ENCODE peak calls at places on chromosome 16, in six cellular contexts. One of them, this sample, is unnamed.

GRCh38 chr16:68232335-68232734 is 3.6 kb downstream of the ESRP2 start:
- DNase-seq in body of pancreas: peak; percentile 21
- DNase-seq in NCI-H2171 treated with DMSO at 0.1 percent for 48 hours: no peak
- DNase-seq in caudate nucleus: no peak
- DNase-seq in left ventricle myocardium superior: no peak
- DNase-seq in RKO: no peak
- DNase-seq in this sample: no peak

GRCh38 chr16:19001788-19002187 is 18.1 kb downstream of the TMC7 start:
- DNase-seq in left ventricle myocardium superior: no peak
- DNase-seq in body of pancreas: peak; percentile 20
- DNase-seq in NCI-H2171 treated with DMSO at 0.1 percent for 48 hours: no peak
- DNase-seq in caudate nucleus: peak; percentile 3
- DNase-seq in RKO: no peak
- DNase-seq in this sample: no peak

GRCh38 chr16:86287641-86288201 is 222.6 kb upstream of the FOXF1 start:
- DNase-seq in NCI-H2171 treated with DMSO at 0.1 percent for 48 hours: no peak
- DNase-seq in left ventricle myocardium superior: no peak
- DNase-seq in body of pancreas: no peak
- DNase-seq in caudate nucleus: no peak
- DNase-seq in RKO: no peak
- DNase-seq in this sample: no peak

GRCh38 chr16:51430716-51431369 is 279.8 kb upstream of the SALL1 start:
- DNase-seq in NCI-H2171 treated with DMSO at 0.1 percent for 48 hours: no peak
- DNase-seq in caudate nucleus: no peak
- DNase-seq in RKO: no peak
- DNase-seq in left ventricle myocardium superior: no peak
- DNase-seq in body of pancreas: no peak
- DNase-seq in this sample: no peak

GRCh38 chr16:66036162-66036561 is 330.3 kb upstream of the CDH5 start:
- DNase-seq in caudate nucleus: no peak
- DNase-seq in RKO: no peak
- DNase-seq in body of pancreas: no peak
- DNase-seq in NCI-H2171 treated with DMSO at 0.1 percent for 48 hours: no peak
- DNase-seq in left ventricle myocardium superior: no peak
- DNase-seq in this sample: no peak

GRCh38 chr16:68997564-68997963 is 107.9 kb upstream of the HAS3 start:
- DNase-seq in NCI-H2171 treated with DMSO at 0.1 percent for 48 hours: no peak
- DNase-seq in body of pancreas: no peak
- DNase-seq in RKO: no peak
- DNase-seq in left ventricle myocardium superior: no peak
- DNase-seq in caudate nucleus: no peak
- DNase-seq in this sample: no peak

GRCh38 chr16:3022697-3023414 is 886 bp downstream of the HCFC1R1 start:
- DNase-seq in RKO: no peak
- DNase-seq in NCI-H2171 treated with DMSO at 0.1 percent for 48 hours: peak; percentile 14
- DNase-seq in body of pancreas: no peak
- DNase-seq in caudate nucleus: no peak
- DNase-seq in left ventricle myocardium superior: no peak
- DNase-seq in this sample: no peak

GRCh38 chr16:88382491-88383400 is at the start of gene ZNF469:
- DNase-seq in body of pancreas: no peak
- DNase-seq in NCI-H2171 treated with DMSO at 0.1 percent for 48 hours: no peak
- DNase-seq in caudate nucleus: no peak
- DNase-seq in left ventricle myocardium superior: peak; percentile 57
- DNase-seq in RKO: no peak
- DNase-seq in this sample: no peak

GRCh38 chr16:71430744-71431143 is 11.1 kb downstream of the TLE7 start:
- DNase-seq in RKO: no peak
- DNase-seq in body of pancreas: no peak
- DNase-seq in NCI-H2171 treated with DMSO at 0.1 percent for 48 hours: no peak
- DNase-seq in left ventricle myocardium superior: no peak
- DNase-seq in caudate nucleus: no peak
- DNase-seq in this sample: no peak

GRCh38 chr16:83159049-83159448 is 532.3 kb downstream of the CDH13 start:
- DNase-seq in caudate nucleus: no peak
- DNase-seq in RKO: no peak
- DNase-seq in NCI-H2171 treated with DMSO at 0.1 percent for 48 hours: no peak
- DNase-seq in body of pancreas: no peak
- DNase-seq in left ventricle myocardium superior: no peak
- DNase-seq in this sample: no peak

GRCh38 chr16:58503863-58504688 is 4.1 kb downstream of the NDRG4 start:
- DNase-seq in left ventricle myocardium superior: no peak
- DNase-seq in NCI-H2171 treated with DMSO at 0.1 percent for 48 hours: no peak
- DNase-seq in RKO: no peak
- DNase-seq in body of pancreas: no peak
- DNase-seq in caudate nucleus: no peak
- DNase-seq in this sample: no peak

GRCh38 chr16:88790312-88791150 is 5.5 kb upstream of the PIEZO1 start:
- DNase-seq in RKO: no peak
- DNase-seq in caudate nucleus: no peak
- DNase-seq in left ventricle myocardium superior: peak; percentile 69
- DNase-seq in NCI-H2171 treated with DMSO at 0.1 percent for 48 hours: no peak
- DNase-seq in body of pancreas: no peak
- DNase-seq in this sample: no peak

GRCh38 chr16:48203974-48204824 is 39.9 kb upstream of the LONP2 start:
- DNase-seq in caudate nucleus: no peak
- DNase-seq in RKO: no peak
- DNase-seq in left ventricle myocardium superior: no peak
- DNase-seq in body of pancreas: peak; percentile 67
- DNase-seq in NCI-H2171 treated with DMSO at 0.1 percent for 48 hours: no peak
- DNase-seq in this sample: no peak

GRCh38 chr16:72240949-72241348 is 69.0 kb upstream of the PMFBP1 start:
- DNase-seq in left ventricle myocardium superior: no peak
- DNase-seq in RKO: no peak
- DNase-seq in caudate nucleus: no peak
- DNase-seq in body of pancreas: no peak
- DNase-seq in NCI-H2171 treated with DMSO at 0.1 percent for 48 hours: no peak
- DNase-seq in this sample: no peak

GRCh38 chr16:84699147-84699711 is 571 bp upstream of the USP10 start:
- DNase-seq in left ventricle myocardium superior: no peak
- DNase-seq in RKO: peak; percentile 7
- DNase-seq in NCI-H2171 treated with DMSO at 0.1 percent for 48 hours: no peak
- DNase-seq in caudate nucleus: no peak
- DNase-seq in body of pancreas: no peak
- DNase-seq in this sample: no peak

GRCh38 chr16:4574919-4575705 is 19.0 kb downstream of the C16orf96 start:
- DNase-seq in left ventricle myocardium superior: no peak
- DNase-seq in RKO: no peak
- DNase-seq in caudate nucleus: no peak
- DNase-seq in body of pancreas: peak; percentile 92
- DNase-seq in NCI-H2171 treated with DMSO at 0.1 percent for 48 hours: no peak
- DNase-seq in this sample: no peak

GRCh38 chr16:23294260-23294659 is 7.8 kb upstream of the SCNN1B start:
- DNase-seq in NCI-H2171 treated with DMSO at 0.1 percent for 48 hours: no peak
- DNase-seq in RKO: no peak
- DNase-seq in body of pancreas: no peak
- DNase-seq in caudate nucleus: no peak
- DNase-seq in left ventricle myocardium superior: no peak
- DNase-seq in this sample: no peak

GRCh38 chr16:83606486-83607030 is 201.2 kb upstream of the HSBP1 start:
- DNase-seq in caudate nucleus: no peak
- DNase-seq in left ventricle myocardium superior: no peak
- DNase-seq in NCI-H2171 treated with DMSO at 0.1 percent for 48 hours: no peak
- DNase-seq in body of pancreas: no peak
- DNase-seq in RKO: no peak
- DNase-seq in this sample: no peak

GRCh38 chr16:309476-309875 is 26.5 kb downstream of the PDIA2 start:
- DNase-seq in NCI-H2171 treated with DMSO at 0.1 percent for 48 hours: no peak
- DNase-seq in left ventricle myocardium superior: no peak
- DNase-seq in body of pancreas: no peak
- DNase-seq in RKO: no peak
- DNase-seq in caudate nucleus: no peak
- DNase-seq in this sample: no peak

GRCh38 chr16:85169333-85170065 is 57.2 kb upstream of the CIBAR2 start:
- DNase-seq in RKO: peak; percentile 38
- DNase-seq in NCI-H2171 treated with DMSO at 0.1 percent for 48 hours: no peak
- DNase-seq in body of pancreas: peak; percentile 39
- DNase-seq in caudate nucleus: no peak
- DNase-seq in left ventricle myocardium superior: peak; percentile 51
- DNase-seq in this sample: no peak

GRCh38 chr16:89365044-89365467 is 125.3 kb downstream of the ANKRD11 start:
- DNase-seq in NCI-H2171 treated with DMSO at 0.1 percent for 48 hours: no peak
- DNase-seq in left ventricle myocardium superior: no peak
- DNase-seq in body of pancreas: no peak
- DNase-seq in caudate nucleus: no peak
- DNase-seq in RKO: no peak
- DNase-seq in this sample: no peak

GRCh38 chr16:13099822-13100221 is 198.4 kb downstream of the SHISA9 start:
- DNase-seq in left ventricle myocardium superior: no peak
- DNase-seq in caudate nucleus: no peak
- DNase-seq in body of pancreas: no peak
- DNase-seq in NCI-H2171 treated with DMSO at 0.1 percent for 48 hours: no peak
- DNase-seq in RKO: no peak
- DNase-seq in this sample: no peak

GRCh38 chr16:89505204-89506112 is 2.7 kb upstream of the SPG7 start:
- DNase-seq in body of pancreas: peak; percentile 94
- DNase-seq in left ventricle myocardium superior: peak; percentile 85
- DNase-seq in NCI-H2171 treated with DMSO at 0.1 percent for 48 hours: peak; percentile 69
- DNase-seq in RKO: peak; percentile 99
- DNase-seq in caudate nucleus: no peak
- DNase-seq in this sample: no peak

GRCh38 chr16:5870886-5871715 is 773.5 kb upstream of the EEF2KMT start:
- DNase-seq in left ventricle myocardium superior: no peak
- DNase-seq in NCI-H2171 treated with DMSO at 0.1 percent for 48 hours: no peak
- DNase-seq in caudate nucleus: no peak
- DNase-seq in RKO: no peak
- DNase-seq in body of pancreas: no peak
- DNase-seq in this sample: no peak

GRCh38 chr16:78437352-78437968 is 338.0 kb downstream of the WWOX start:
- DNase-seq in RKO: peak; percentile 32
- DNase-seq in body of pancreas: peak; percentile 27
- DNase-seq in left ventricle myocardium superior: no peak
- DNase-seq in NCI-H2171 treated with DMSO at 0.1 percent for 48 hours: peak; percentile 1
- DNase-seq in caudate nucleus: no peak
- DNase-seq in this sample: no peak

GRCh38 chr16:89923640-89924297 is 627 bp downstream of the TUBB3 start:
- DNase-seq in RKO: no peak
- DNase-seq in left ventricle myocardium superior: no peak
- DNase-seq in caudate nucleus: no peak
- DNase-seq in body of pancreas: no peak
- DNase-seq in NCI-H2171 treated with DMSO at 0.1 percent for 48 hours: peak; percentile 15
- DNase-seq in this sample: no peak

GRCh38 chr16:28126684-28127620 is 63.4 kb upstream of the GSG1L start:
- DNase-seq in caudate nucleus: no peak
- DNase-seq in left ventricle myocardium superior: no peak
- DNase-seq in NCI-H2171 treated with DMSO at 0.1 percent for 48 hours: no peak
- DNase-seq in RKO: no peak
- DNase-seq in body of pancreas: no peak
- DNase-seq in this sample: no peak

GRCh38 chr16:50146479-50147435 is 6.3 kb upstream of the TENT4B start:
- DNase-seq in left ventricle myocardium superior: no peak
- DNase-seq in caudate nucleus: no peak
- DNase-seq in NCI-H2171 treated with DMSO at 0.1 percent for 48 hours: peak; percentile 45
- DNase-seq in body of pancreas: peak; percentile 52
- DNase-seq in RKO: no peak
- DNase-seq in this sample: no peak

GRCh38 chr16:71711789-71712188 is 12.7 kb downstream of the PHLPP2 start:
- DNase-seq in caudate nucleus: no peak
- DNase-seq in body of pancreas: no peak
- DNase-seq in RKO: no peak
- DNase-seq in left ventricle myocardium superior: no peak
- DNase-seq in NCI-H2171 treated with DMSO at 0.1 percent for 48 hours: no peak
- DNase-seq in this sample: no peak

GRCh38 chr16:4402439-4403132 is 13.8 kb downstream of the CORO7 start:
- DNase-seq in caudate nucleus: peak; percentile 43
- DNase-seq in NCI-H2171 treated with DMSO at 0.1 percent for 48 hours: peak; percentile 64
- DNase-seq in RKO: peak; percentile 61
- DNase-seq in left ventricle myocardium superior: peak; percentile 93
- DNase-seq in body of pancreas: peak; percentile 84
- DNase-seq in this sample: no peak

GRCh38 chr16:24568392-24568791 is 29.0 kb downstream of the RBBP6 start:
- DNase-seq in NCI-H2171 treated with DMSO at 0.1 percent for 48 hours: peak; percentile 47
- DNase-seq in caudate nucleus: no peak
- DNase-seq in RKO: peak; percentile 19
- DNase-seq in left ventricle myocardium superior: no peak
- DNase-seq in body of pancreas: no peak
- DNase-seq in this sample: no peak

GRCh38 chr16:65318138-65318537 is 196.3 kb upstream of the CDH11 start:
- DNase-seq in left ventricle myocardium superior: no peak
- DNase-seq in RKO: no peak
- DNase-seq in NCI-H2171 treated with DMSO at 0.1 percent for 48 hours: no peak
- DNase-seq in caudate nucleus: no peak
- DNase-seq in body of pancreas: no peak
- DNase-seq in this sample: no peak

GRCh38 chr16:11118479-11118878 is 137.5 kb downstream of the SOCS1 start:
- DNase-seq in left ventricle myocardium superior: no peak
- DNase-seq in RKO: no peak
- DNase-seq in NCI-H2171 treated with DMSO at 0.1 percent for 48 hours: no peak
- DNase-seq in caudate nucleus: no peak
- DNase-seq in body of pancreas: no peak
- DNase-seq in this sample: no peak

GRCh38 chr16:51137097-51137496 is 14.0 kb downstream of the SALL1 start:
- DNase-seq in RKO: no peak
- DNase-seq in caudate nucleus: peak; percentile 26
- DNase-seq in NCI-H2171 treated with DMSO at 0.1 percent for 48 hours: no peak
- DNase-seq in left ventricle myocardium superior: no peak
- DNase-seq in body of pancreas: no peak
- DNase-seq in this sample: no peak

GRCh38 chr16:3094289-3095027 is 4.6 kb downstream of the ZSCAN10 start:
- DNase-seq in body of pancreas: peak; percentile 45
- DNase-seq in RKO: peak; percentile 57
- DNase-seq in caudate nucleus: no peak
- DNase-seq in left ventricle myocardium superior: no peak
- DNase-seq in NCI-H2171 treated with DMSO at 0.1 percent for 48 hours: no peak
- DNase-seq in this sample: peak; percentile 32

GRCh38 chr16:7772722-7773121 is 440.1 kb downstream of the RBFOX1 start:
- DNase-seq in caudate nucleus: no peak
- DNase-seq in NCI-H2171 treated with DMSO at 0.1 percent for 48 hours: no peak
- DNase-seq in left ventricle myocardium superior: no peak
- DNase-seq in body of pancreas: no peak
- DNase-seq in RKO: no peak
- DNase-seq in this sample: no peak

GRCh38 chr16:2478273-2478672 is 3.3 kb downstream of the TBC1D24 start:
- DNase-seq in caudate nucleus: no peak
- DNase-seq in left ventricle myocardium superior: no peak
- DNase-seq in body of pancreas: no peak
- DNase-seq in NCI-H2171 treated with DMSO at 0.1 percent for 48 hours: peak; percentile 31
- DNase-seq in RKO: no peak
- DNase-seq in this sample: no peak

GRCh38 chr16:83911290-83911689 is 12.4 kb downstream of the MLYCD start:
- DNase-seq in NCI-H2171 treated with DMSO at 0.1 percent for 48 hours: no peak
- DNase-seq in left ventricle myocardium superior: no peak
- DNase-seq in caudate nucleus: no peak
- DNase-seq in body of pancreas: no peak
- DNase-seq in RKO: no peak
- DNase-seq in this sample: no peak

GRCh38 chr16:58000706-58001676 is at the start of gene USB1:
- DNase-seq in caudate nucleus: peak; percentile 54
- DNase-seq in NCI-H2171 treated with DMSO at 0.1 percent for 48 hours: peak; percentile 84
- DNase-seq in body of pancreas: peak; percentile 87
- DNase-seq in left ventricle myocardium superior: peak; percentile 94
- DNase-seq in RKO: peak; percentile 92
- DNase-seq in this sample: peak; percentile 40

This sample was measured in NCI-H187.